ENCODE peak calls at places on chromosomes 1 and 21, in five cellular contexts. I, Y, T, O and Q are unnamed samples. For H3K9me3 and H3K4me1, the result is how much of the 10 kb centered on the place peaks cover.

GRCh38 chr1:165837838-165838364 is 10.5 kb downstream of the UCK2 start:
- DNase-seq in T (no peak), O (no peak), I (no peak), Y (peak), Q (no peak)

GRCh38 chr1:37661401-37661800 is 26.7 kb upstream of the RSPO1 start:
- DNase-seq in T (no peak), Y (peak), O (no peak), I (no peak), Q (no peak)

GRCh38 chr1:210377934-210378333 is 49.2 kb downstream of the HHAT start:
- DNase-seq in Y (peak), T (no peak), I (no peak), O (no peak), Q (no peak)

GRCh38 chr1:150875197-150876110 is 945 bp downstream of the ARNT start:
- DNase-seq in I (no peak), O (peak), Y (no peak), T (peak), Q (peak)

GRCh38 chr1:96998466-96998865 is 276.9 kb downstream of the PTBP2 start:
- DNase-seq in T (no peak), O (no peak), Y (no peak), I (no peak), Q (no peak)

GRCh38 chr1:47231314-47232186 is 475 bp downstream of the TAL1 start:
- DNase-seq in Y (peak), T (no peak), I (no peak), O (peak), Q (no peak)

GRCh38 chr1:47725732-47726495 is 271.3 kb downstream of the TRABD2B start:
- DNase-seq in I (peak), Y (peak), O (peak), T (peak), Q (peak)

GRCh38 chr1:23385119-23385621 is 15.5 kb upstream of the ZNF436 start:
- DNase-seq in T (peak), I (no peak), O (no peak), Y (peak), Q (no peak)

GRCh38 chr1:216325946-216326345 is 97.3 kb downstream of the USH2A start:
- DNase-seq in T (no peak), Y (peak), O (no peak), I (no peak), Q (no peak)

GRCh38 chr1:15156807-15157380 is 3.3 kb downstream of the TMEM51 start:
- DNase-seq in Y (no peak), I (no peak), T (no peak), O (no peak), Q (no peak)

GRCh38 chr1:46547481-46548383 is 3.7 kb downstream of the KNCN start:
- DNase-seq in T (no peak), O (peak), I (no peak), Y (peak), Q (peak)

GRCh38 chr1:19044975-19045831 is 88.7 kb upstream of the IFFO2 start:
- DNase-seq in T (peak), Y (peak), O (no peak), I (no peak), Q (no peak)

GRCh38 chr1:180611016-180611930 is 20.5 kb upstream of the XPR1 start:
- DNase-seq in Y (peak), O (no peak), T (no peak), I (no peak), Q (no peak)

GRCh38 chr1:208985231-208985630 is 598.3 kb upstream of the CAMK1G start:
- DNase-seq in Y (no peak), I (no peak), O (no peak), T (no peak), Q (no peak)

GRCh38 chr1:7989762-7990428 is 28.4 kb downstream of the PARK7 start:
- DNase-seq in Y (no peak), T (no peak), O (no peak), I (peak), Q (no peak)

GRCh38 chr1:203584040-203584439 is 42.6 kb upstream of the ATP2B4 start:
- DNase-seq in I (no peak), O (no peak), T (no peak), Y (peak), Q (no peak)

GRCh38 chr1:16371725-16372124 is 4.7 kb downstream of the SZRD1 start:
- DNase-seq in Y (peak), T (peak), I (no peak), O (no peak), Q (no peak)

GRCh38 chr21:39071623-39072214 is 111.5 kb downstream of the PSMG1 start:
- DNase-seq in O (no peak), Y (peak), T (no peak), I (no peak), Q (no peak)

GRCh38 chr21:34074283-34075098 is 1.1 kb downstream of the MRPS6 start:
- DNase-seq in T (peak), Y (no peak), O (peak), I (no peak), Q (peak)

GRCh38 chr1:39507230-39507928 is 15.9 kb downstream of the BMP8A start:
- DNase-seq in I (no peak), Y (no peak), O (no peak), T (peak), Q (no peak)

GRCh38 chr1:208919371-208919770 is 664.1 kb upstream of the CAMK1G start:
- DNase-seq in I (no peak), T (no peak), O (no peak), Y (no peak), Q (no peak)

GRCh38 chr1:36133484-36133883 is 8.5 kb upstream of the COL8A2 start:
- DNase-seq in Y (peak), I (peak), T (peak), O (no peak), Q (no peak)

GRCh38 chr1:23444104-23444533 is 19.6 kb upstream of the TCEA3 start:
- DNase-seq in Y (peak), I (peak), T (peak), O (no peak), Q (no peak)

GRCh38 chr1:181317261-181317924 is 165.9 kb upstream of the CACNA1E start:
- DNase-seq in I (no peak), T (no peak), Y (no peak), O (no peak), Q (no peak)

GRCh38 chr1:45989249-45989648 is 143.2 kb downstream of the PIK3R3 start:
- DNase-seq in Y (no peak), I (no peak), T (no peak), O (no peak), Q (no peak)

DNA sequence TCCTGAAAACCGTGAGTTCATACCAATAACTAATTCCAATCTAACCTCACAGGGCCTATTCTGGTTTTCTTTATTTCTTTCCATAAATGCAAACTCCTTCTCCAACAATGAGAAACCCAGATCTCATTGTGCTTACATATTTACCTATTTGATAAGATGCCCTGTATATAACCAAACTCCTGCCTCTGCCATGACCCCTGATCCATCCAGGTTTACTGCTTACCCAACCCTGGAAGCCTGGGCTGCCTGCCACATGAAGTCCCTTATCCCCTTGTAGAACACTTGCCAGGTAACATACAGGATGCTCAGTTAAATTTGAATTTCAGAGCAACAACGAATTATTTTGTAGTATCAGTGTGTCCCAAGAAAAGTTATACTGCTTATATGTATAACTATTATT is 766.1 kb downstream of the LTN1 start:
- DNase-seq in O (no peak), T (no peak), I (no peak), Y (no peak), Q (no peak)
- H3K9me3 ChIP-seq in O (under half), T (under half), I (under half), Y (under half), Q (under half)

DNA sequence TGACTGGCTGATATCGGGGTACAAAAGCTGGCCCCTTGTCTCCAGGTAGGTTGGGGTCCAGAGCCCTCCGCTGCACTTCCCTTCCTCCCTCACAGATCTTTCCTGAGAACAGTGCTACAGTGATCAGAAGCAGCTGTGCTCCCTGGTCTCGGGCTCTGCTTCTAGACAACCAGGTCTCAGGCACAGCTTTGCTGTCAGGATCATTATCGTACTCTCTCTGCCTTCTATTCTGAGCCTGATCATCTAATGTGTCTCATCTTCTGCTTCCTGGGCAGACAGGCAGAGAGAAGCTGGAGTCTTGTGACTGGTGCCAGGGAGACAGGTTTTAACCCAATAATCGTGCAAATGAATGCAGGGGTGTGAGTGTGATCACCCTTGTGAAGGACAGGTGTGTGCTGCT is 109.4 kb upstream of the ZNF678 start:
- DNase-seq in Y (no peak), T (no peak), O (no peak), I (no peak), Q (no peak)
- H3K4me1 ChIP-seq in Y (under half), T (under half), O (under half), I (under half), Q (under half)

GRCh38 chr1:12026586-12026985 is 7.3 kb downstream of the MIIP start:
- DNase-seq in Y (no peak), T (no peak), I (no peak), O (no peak), Q (no peak)
- H3K9me3 ChIP-seq in Y (under half), T (under half), I (under half), O (under half), Q (under half)

DNA sequence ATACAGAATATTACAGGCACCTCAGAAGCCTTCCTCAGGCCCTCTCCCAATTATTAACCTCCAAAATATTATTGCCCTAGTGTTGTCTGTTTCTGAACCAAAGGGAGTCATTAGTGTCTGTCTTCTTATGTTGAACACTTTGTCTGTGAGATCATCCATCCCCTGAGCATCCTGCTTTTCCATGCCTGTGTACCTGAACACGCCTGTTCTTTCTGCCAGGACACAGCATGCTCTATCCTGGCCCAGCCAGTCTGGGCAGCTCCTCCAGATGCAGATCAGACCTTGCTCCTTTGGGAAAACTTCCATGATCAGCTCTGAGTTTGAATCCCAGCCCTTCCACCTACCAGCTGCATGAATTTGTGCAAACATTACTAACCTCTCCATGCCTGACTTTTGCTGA is 11.0 kb upstream of the CDC42 start:
- DNase-seq in I (no peak), O (no peak), Y (no peak), T (no peak), Q (no peak)
- H3K4me1 ChIP-seq in I (under half), O (half or more), Y (under half), T (under half), Q (half or more)